ENCODE peak calls at places on chromosomes 13 and 19, in ten cellular contexts. V, Y, K, S, Q, E, J, R, H and I are unnamed samples.

GRCh38 chr13:38872693-38873092 is 117.9 kb downstream of the STOML3 start:
- DNase-seq in E (no peak), J (peak), K (peak), R (no peak), H (no peak), Q (peak), V (no peak), Y (peak), S (peak), I (no peak)

GRCh38 chr19:13024126-13024957 is 29.1 kb downstream of the NFIX start:
- DNase-seq in V (no peak), J (no peak), Q (no peak), R (no peak), S (no peak), K (no peak), H (no peak), E (no peak), Y (no peak), I (no peak)

GRCh38 chr19:30255783-30256509 is 116.2 kb upstream of the ZNF536 start:
- DNase-seq in Q (no peak), S (no peak), V (no peak), R (no peak), E (no peak), J (no peak), H (no peak), Y (no peak), K (no peak), I (no peak)

GRCh38 chr13:28059214-28059613 is 41.2 kb downstream of the FLT3 start:
- DNase-seq in Y (peak), Q (peak), E (no peak), H (no peak), R (no peak), V (peak), S (peak), J (peak), K (peak), I (no peak)

GRCh38 chr19:56476671-56477428 is at the start of gene ZNF667:
- DNase-seq in K (peak), E (no peak), Y (no peak), S (no peak), Q (peak), J (peak), H (no peak), R (no peak), V (no peak), I (no peak)

GRCh38 chr13:19817510-19818158 is 34.9 kb upstream of the PSPC1 start:
- DNase-seq in H (no peak), R (no peak), K (no peak), Y (no peak), J (peak), V (no peak), S (no peak), E (no peak), Q (no peak), I (peak)

GRCh38 chr13:60759499-60759898 is 362.5 kb downstream of the TDRD3 start:
- DNase-seq in R (no peak), E (no peak), H (no peak), J (peak), K (no peak), V (no peak), Y (peak), Q (peak), S (no peak), I (no peak)

GRCh38 chr19:17441241-17442135 is 7.0 kb downstream of the TMEM221 start:
- DNase-seq in S (peak), Y (peak), J (no peak), E (no peak), Q (no peak), H (no peak), V (no peak), R (no peak), K (peak), I (no peak)

GRCh38 chr13:112688560-112689497 is 1.0 kb upstream of the ATP11A start:
- DNase-seq in Y (no peak), R (no peak), S (no peak), H (peak), E (no peak), K (peak), Q (no peak), V (no peak), J (peak), I (no peak)

GRCh38 chr13:76894401-76895110 is 8.4 kb upstream of the KCTD12 start:
- DNase-seq in Q (peak), V (no peak), S (no peak), J (no peak), Y (no peak), E (no peak), H (no peak), R (no peak), K (no peak), I (no peak)

GRCh38 chr13:98905199-98905598 is 72.7 kb downstream of the DOCK9 start:
- DNase-seq in H (no peak), Y (no peak), K (no peak), J (no peak), E (no peak), V (no peak), S (no peak), R (no peak), Q (no peak), I (no peak)

GRCh38 chr19:19106061-19106551 is 32.2 kb downstream of the TMEM161A start:
- DNase-seq in Y (no peak), J (peak), S (peak), Q (no peak), E (no peak), H (no peak), V (no peak), K (no peak), R (no peak), I (no peak)

GRCh38 chr13:71801781-71802180 is 65.2 kb downstream of the DACH1 start:
- DNase-seq in K (no peak), H (no peak), E (no peak), R (no peak), Q (no peak), Y (no peak), S (no peak), V (no peak), J (no peak), I (no peak)

GRCh38 chr19:38977445-38978314 is 2.1 kb upstream of the FBXO17 start:
- DNase-seq in S (no peak), E (no peak), Y (peak), V (no peak), K (no peak), Q (peak), R (no peak), H (no peak), J (no peak), I (no peak)

GRCh38 chr19:16023558-16023915 is 52.8 kb upstream of the TPM4 start:
- DNase-seq in H (no peak), V (no peak), R (no peak), J (no peak), K (no peak), Q (no peak), Y (no peak), S (no peak), E (no peak), I (peak)

GRCh38 chr13:23856008-23856750 is 33.0 kb downstream of the MIPEP start:
- DNase-seq in Y (no peak), E (no peak), R (no peak), Q (no peak), S (no peak), V (no peak), H (no peak), K (no peak), J (no peak), I (no peak)

GRCh38 chr13:41049480-41049879 is 11.8 kb upstream of the WBP4 start:
- DNase-seq in Y (no peak), K (no peak), V (no peak), Q (no peak), J (no peak), E (no peak), H (no peak), S (no peak), R (no peak), I (no peak)

GRCh38 chr13:113112893-113113845 is 7.6 kb downstream of the F7 start:
- DNase-seq in V (no peak), Y (no peak), R (no peak), E (peak), S (no peak), H (peak), Q (no peak), J (no peak), K (no peak), I (no peak)

GRCh38 chr19:46755853-46756543 is 9.7 kb upstream of the STRN4 start:
- DNase-seq in V (no peak), Q (no peak), J (no peak), H (no peak), Y (no peak), S (no peak), K (no peak), E (no peak), R (no peak), I (no peak)

GRCh38 chr13:94620286-94620896 is 18.7 kb downstream of the GPR180 start:
- DNase-seq in E (no peak), V (no peak), R (no peak), H (no peak), Y (peak), K (no peak), Q (peak), J (peak), S (peak), I (no peak)

GRCh38 chr19:33359581-33359980 is 13.9 kb upstream of the CEBPG start:
- DNase-seq in Y (no peak), V (no peak), E (no peak), S (no peak), R (no peak), J (no peak), Q (no peak), H (no peak), K (no peak), I (no peak)

GRCh38 chr13:105991622-105992254 is 543.7 kb downstream of the EFNB2 start:
- DNase-seq in S (no peak), K (no peak), H (no peak), E (no peak), R (no peak), V (no peak), Y (peak), J (no peak), Q (peak), I (no peak)

GRCh38 chr13:67224148-67224846 is 5.8 kb downstream of the PCDH9 start:
- DNase-seq in J (peak), S (peak), Q (peak), K (peak), E (no peak), V (peak), Y (peak), R (peak), H (peak), I (no peak)

GRCh38 chr19:1602091-1602707 is 3.1 kb downstream of the UQCR11 start:
- DNase-seq in K (no peak), Y (no peak), J (no peak), E (no peak), S (no peak), Q (no peak), H (no peak), R (no peak), V (no peak), I (no peak)

GRCh38 chr13:107043016-107043957 is 475.4 kb upstream of the ARGLU1 start:
- DNase-seq in R (no peak), K (peak), J (no peak), Q (no peak), H (no peak), Y (no peak), V (no peak), E (no peak), S (no peak), I (no peak)

GRCh38 chr13:39909634-39910033 is 254.2 kb downstream of the COG6 start:
- DNase-seq in S (no peak), H (no peak), V (no peak), E (no peak), K (no peak), R (no peak), J (no peak), Q (no peak), Y (no peak), I (no peak)

GRCh38 chr19:12769689-12770088 is 5.7 kb downstream of the HOOK2 start:
- DNase-seq in H (peak), V (no peak), Y (no peak), J (peak), R (no peak), Q (no peak), K (peak), S (peak), E (no peak), I (no peak)

GRCh38 chr13:23467932-23468278 is 34.4 kb upstream of the SACS start:
- DNase-seq in R (no peak), H (no peak), S (no peak), V (no peak), K (no peak), J (no peak), Y (no peak), E (no peak), Q (no peak), I (no peak)

GRCh38 chr19:35712910-35713845 is 4.6 kb upstream of the KMT2B start:
- DNase-seq in K (no peak), Q (no peak), V (no peak), H (no peak), E (no peak), S (no peak), J (no peak), R (no peak), Y (no peak), I (no peak)
- TF ChIP-seq CTCF in K (no peak), Q (no peak), V (no peak), H (no peak), E (no peak), S (no peak), J (no peak), R (no peak), Y (no peak), I (no peak)

GRCh38 chr13:97432917-97433726 is 847 bp upstream of the RAP2A start:
- DNase-seq in Y (peak), J (peak), Q (peak), S (peak), V (peak), E (peak), H (peak), K (peak), R (peak), I (peak)
- TF ChIP-seq CTCF in Y (no peak), J (no peak), Q (no peak), S (no peak), V (peak), E (no peak), H (no peak), K (no peak), R (no peak), I (no peak)

DNA sequence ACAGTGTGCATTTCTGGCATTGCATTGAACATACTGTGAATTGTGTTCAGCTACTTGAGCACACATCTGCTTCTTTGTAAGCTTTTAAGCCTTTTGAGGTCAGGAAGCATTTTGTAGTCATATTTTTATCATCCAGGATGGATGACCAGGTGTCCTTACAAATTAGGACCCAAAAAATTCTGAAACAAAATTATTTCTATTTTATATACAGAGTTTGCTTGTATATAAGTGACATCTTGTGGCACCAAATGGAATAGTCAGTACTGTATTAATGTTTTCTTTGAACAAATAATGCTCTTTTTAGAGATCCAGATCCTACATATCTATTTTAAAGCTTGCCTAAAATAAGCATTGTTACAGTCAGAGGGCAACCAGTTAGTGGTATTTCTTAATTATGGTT is 9.5 kb upstream of the SUPT20H start:
- DNase-seq in K (no peak), J (no peak), R (no peak), Q (no peak), V (no peak), H (no peak), Y (peak), E (no peak), S (no peak), I (no peak)
- TF ChIP-seq CTCF in K (no peak), J (no peak), R (peak), Q (no peak), V (no peak), H (peak), Y (no peak), E (peak), S (peak), I (peak)

GRCh38 chr19:49113762-49114629 is at the start of gene LIN7B:
- DNase-seq in E (peak), S (peak), R (no peak), Q (peak), H (peak), K (peak), J (peak), V (no peak), Y (peak), I (no peak)
- TF ChIP-seq CTCF in E (peak), S (peak), R (peak), Q (peak), H (peak), K (no peak), J (no peak), V (peak), Y (peak), I (peak)

DNA sequence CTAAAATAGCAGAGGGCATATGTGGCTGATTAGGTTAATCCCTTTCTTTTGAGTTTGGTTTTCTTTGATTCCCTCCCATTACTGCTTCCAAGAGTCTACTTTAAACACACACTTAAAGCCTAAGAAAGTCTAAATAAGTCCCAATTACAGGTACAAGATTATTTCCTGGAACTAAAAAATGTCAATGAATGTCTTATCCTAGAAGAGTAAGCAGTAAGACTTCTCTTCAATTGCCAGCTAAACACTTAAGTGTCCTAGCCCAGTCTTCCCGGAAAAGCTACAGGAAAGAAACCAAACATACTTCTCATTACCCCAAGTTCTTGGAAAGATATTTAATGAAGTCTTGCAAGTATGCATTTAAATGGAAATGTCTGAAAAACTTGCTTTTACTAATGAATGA is 233.1 kb downstream of the DCLK1 start:
- DNase-seq in J (no peak), R (no peak), K (no peak), Q (no peak), Y (no peak), H (no peak), E (no peak), V (no peak), S (no peak), I (no peak)
- TF ChIP-seq CTCF in J (no peak), R (no peak), K (no peak), Q (no peak), Y (no peak), H (no peak), E (no peak), V (no peak), S (no peak), I (no peak)

GRCh38 chr13:82356667-82357066 is 1525.6 kb downstream of the SLITRK1 start:
- DNase-seq in Y (peak), S (no peak), H (no peak), Q (no peak), E (no peak), J (no peak), V (no peak), R (no peak), K (no peak), I (no peak)
- TF ChIP-seq CTCF in Y (no peak), S (no peak), H (no peak), Q (no peak), E (peak), J (no peak), V (no peak), R (no peak), K (no peak), I (peak)

DNA sequence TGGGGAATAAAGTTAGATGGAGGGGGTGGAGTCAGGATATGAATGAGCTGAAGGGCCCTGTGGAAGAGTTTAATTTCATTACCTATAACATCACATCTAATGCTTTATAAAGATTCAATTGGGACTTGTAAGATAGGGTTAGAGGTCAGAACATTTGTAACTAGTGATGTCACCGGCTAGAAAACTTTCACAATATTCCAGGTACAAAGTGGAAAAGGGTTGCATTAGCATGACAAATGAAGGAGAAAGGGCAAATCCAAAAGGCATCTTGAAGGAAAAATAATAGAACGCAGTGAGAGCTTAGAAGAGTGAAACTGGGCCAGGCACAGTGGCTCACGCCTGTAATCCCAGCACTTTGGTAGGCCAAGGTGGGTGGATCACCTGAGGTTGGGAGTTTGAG is 7.6 kb downstream of the MBNL2 start:
- DNase-seq in Y (no peak), S (no peak), R (no peak), J (no peak), K (no peak), V (no peak), H (no peak), Q (no peak), E (no peak), I (no peak)
- TF ChIP-seq CTCF in Y (no peak), S (no peak), R (no peak), J (no peak), K (no peak), V (no peak), H (no peak), Q (no peak), E (no peak), I (no peak)

GRCh38 chr13:100458673-100459072 is 129.9 kb downstream of the GGACT start:
- DNase-seq in R (no peak), K (no peak), Q (no peak), E (no peak), H (no peak), Y (no peak), S (no peak), J (no peak), V (no peak), I (no peak)

GRCh38 chr13:100459747-100460146 is 128.8 kb downstream of the GGACT start:
- DNase-seq in K (no peak), R (no peak), Q (no peak), V (no peak), E (no peak), H (no peak), J (no peak), S (no peak), Y (no peak), I (no peak)

GRCh38 chr13:100451923-100452322 is 136.7 kb downstream of the GGACT start:
- DNase-seq in V (no peak), H (no peak), K (no peak), Q (no peak), S (no peak), Y (no peak), R (no peak), J (no peak), E (no peak), I (no peak)

GRCh38 chr13:100454876-100455275 is 133.7 kb downstream of the GGACT start:
- DNase-seq in Q (peak), S (no peak), Y (no peak), H (no peak), R (peak), K (no peak), J (no peak), V (no peak), E (no peak), I (no peak)
- TF ChIP-seq CTCF in Q (no peak), S (no peak), Y (no peak), H (no peak), R (no peak), K (no peak), J (no peak), V (no peak), E (no peak), I (no peak)